ENCODE peak calls at places on chromosomes 1 and 21, in five cellular contexts. G, V, H, C and W are unnamed samples.

GRCh38 chr1:218518341-218518740 is 173.2 kb downstream of the TGFB2 start:
- DNase-seq in V (no peak), H (no peak), G (no peak), C (no peak), W (no peak)

GRCh38 chr1:1032428-1032827 is 12.5 kb downstream of the AGRN start:
- DNase-seq in G (no peak), C (no peak), H (no peak), V (no peak), W (no peak)

GRCh38 chr1:170881268-170882265 is 53.8 kb upstream of the MROH9 start:
- DNase-seq in C (no peak), G (peak), V (no peak), H (no peak), W (no peak)

GRCh38 chr1:31703431-31704260 is at the start of gene COL16A1:
- DNase-seq in H (no peak), V (peak), G (peak), C (no peak), W (no peak)

GRCh38 chr1:157209514-157209913 is 71.3 kb upstream of the ETV3 start:
- DNase-seq in G (no peak), V (no peak), H (no peak), C (no peak), W (no peak)

GRCh38 chr1:184212649-184213314 is 161.3 kb downstream of the TSEN15 start:
- DNase-seq in C (peak), V (peak), G (peak), H (peak), W (peak)

GRCh38 chr1:184644771-184645170 is 109.9 kb downstream of the EDEM3 start:
- DNase-seq in H (no peak), V (no peak), G (no peak), C (no peak), W (no peak)

GRCh38 chr1:51331206-51332100 is 1.1 kb upstream of the TTC39A start:
- DNase-seq in H (no peak), V (no peak), G (peak), C (no peak), W (peak)

GRCh38 chr1:234531181-234532132 is 52.5 kb upstream of the TARBP1 start:
- DNase-seq in C (no peak), G (peak), V (peak), H (no peak), W (no peak)

GRCh38 chr1:195785830-195786229 is 822.4 kb downstream of the KCNT2 start:
- DNase-seq in V (no peak), H (no peak), C (no peak), G (no peak), W (no peak)

GRCh38 chr1:45945426-45945825 is 142.0 kb downstream of the MAST2 start:
- DNase-seq in V (no peak), G (peak), C (no peak), H (no peak), W (no peak)

GRCh38 chr21:44461438-44462089 is 6.3 kb downstream of the LRRC3 start:
- DNase-seq in V (no peak), C (no peak), H (no peak), G (no peak), W (no peak)

GRCh38 chr1:164651378-164651951 is 92.5 kb downstream of the PBX1 start:
- DNase-seq in V (no peak), C (no peak), H (no peak), G (peak), W (no peak)

GRCh38 chr1:41882496-41882895 is 36.2 kb downstream of the HIVEP3 start:
- DNase-seq in G (no peak), H (no peak), V (no peak), C (no peak), W (no peak)
- H3K4me3 ChIP-seq in G (no peak), H (no peak), V (no peak), C (no peak), W (no peak)

GRCh38 chr21:42009018-42009830 is 936 bp downstream of the ZBTB21 start:
- DNase-seq in C (no peak), G (no peak), V (peak), H (no peak), W (no peak)
- TF ChIP-seq CTCF in C (peak), G (no peak), V (peak), H (peak), W (peak)

GRCh38 chr1:213984387-213985180 is 3.2 kb upstream of the PROX1 start:
- DNase-seq in H (no peak), V (no peak), G (no peak), C (no peak), W (no peak)

GRCh38 chr1:213986925-213987250 is 885 bp upstream of the PROX1 start:
- DNase-seq in G (no peak), H (no peak), V (no peak), C (no peak), W (no peak)

GRCh38 chr1:213983589-213984386 is 4.0 kb upstream of the PROX1 start:
- DNase-seq in V (no peak), C (no peak), G (no peak), H (no peak), W (no peak)

GRCh38 chr1:213986020-213986924 is 1.5 kb upstream of the PROX1 start:
- DNase-seq in V (no peak), C (no peak), G (no peak), H (no peak), W (no peak)

GRCh38 chr1:213985181-213986019 is 2.4 kb upstream of the PROX1 start:
- DNase-seq in C (no peak), V (no peak), H (no peak), G (no peak), W (no peak)
- H3K4me3 ChIP-seq in C (no peak), V (no peak), H (no peak), G (no peak), W (no peak)

GRCh38 chr1:220810963-220811362 is 24.2 kb downstream of the MTARC1 start:
- DNase-seq in G (no peak), C (no peak), V (no peak), H (no peak), W (no peak)

GRCh38 chr1:220815409-220815808 is 28.7 kb downstream of the MTARC1 start:
- DNase-seq in C (no peak), V (no peak), G (no peak), H (no peak), W (no peak)

GRCh38 chr1:220811695-220812094 is 25.0 kb downstream of the MTARC1 start:
- DNase-seq in H (no peak), C (no peak), V (no peak), G (no peak), W (no peak)

GRCh38 chr1:220812308-220812707 is 25.6 kb downstream of the MTARC1 start:
- DNase-seq in V (no peak), H (no peak), G (no peak), C (no peak), W (no peak)

DNA sequence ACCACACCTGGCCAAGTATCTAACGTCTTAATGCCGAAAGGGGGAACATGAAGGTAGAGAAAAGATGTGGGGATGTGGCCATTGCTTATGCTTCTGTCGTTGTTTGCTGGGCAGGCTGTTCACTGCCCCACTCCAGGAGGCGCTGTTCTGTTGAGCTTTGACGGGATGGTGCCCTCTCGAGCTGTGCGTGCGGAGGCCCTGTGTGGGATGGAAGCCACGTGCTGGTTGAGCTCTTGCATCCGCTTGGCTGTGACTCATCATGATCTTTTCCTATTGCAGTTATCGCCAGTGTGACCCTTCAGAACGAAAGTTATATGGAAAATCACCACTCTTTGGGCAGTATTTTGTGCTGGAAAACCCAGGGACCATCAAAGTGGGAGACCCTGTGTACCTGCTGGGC is 26.3 kb downstream of the MTARC1 start:
- DNase-seq in G (no peak), C (no peak), H (no peak), V (no peak), W (no peak)
- TF ChIP-seq CTCF in G (no peak), C (no peak), H (no peak), V (no peak), W (no peak)

GRCh38 chr1:219669042-219669441 is 56.1 kb upstream of the ZC3H11B start:
- DNase-seq in H (no peak), C (no peak), V (no peak), G (no peak), W (no peak)
- H3K4me3 ChIP-seq in H (no peak), C (no peak), V (no peak), G (no peak), W (no peak)

DNA sequence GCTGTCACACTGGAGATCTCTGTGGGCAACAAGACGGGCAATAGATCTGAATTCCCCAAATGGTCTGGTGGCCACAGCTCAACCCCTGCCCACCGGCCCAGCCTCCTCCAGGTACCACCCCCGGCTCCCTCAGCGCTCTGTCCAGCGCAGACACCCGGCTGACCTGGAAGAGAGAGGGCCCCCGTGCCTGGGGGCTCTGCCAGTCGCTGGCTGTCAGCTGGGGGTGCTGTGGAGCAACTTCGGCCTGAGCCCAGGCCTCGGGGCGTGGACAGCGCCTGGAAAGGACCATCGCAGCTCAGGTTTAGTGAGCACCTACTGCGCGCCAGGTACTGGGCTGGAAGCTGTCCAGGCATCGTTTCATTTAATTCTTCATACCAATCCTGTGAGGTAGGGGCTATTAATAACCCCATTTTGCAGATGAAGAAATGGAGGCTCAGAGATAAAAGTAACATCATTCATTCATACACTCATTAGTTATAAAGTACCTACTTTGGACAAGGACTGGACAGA is 51.0 kb downstream of the AHDC1 start:
- DNase-seq in H (no peak), V (no peak), G (no peak), C (no peak), W (no peak)
- TF ChIP-seq CTCF in H (no peak), V (no peak), G (no peak), C (no peak), W (no peak)